ENCODE peak calls at places on chromosome 9, in ten cellular contexts. I is stimulated activated CD4-positive, alpha-beta T cell treated with anti-CD3 and anti-CD28 coated beads, Interleukin-1b, Interleukin-23, amount 100 ng/mL, for 24 hours; A is body of pancreas; P is mammary epithelial cell; F is aorta; V is GM19239; J is ELF-1; R is iris pigment epithelial cell; Z is AG10803; Q is effector CD4-positive, alpha-beta T cell. W is an unnamed sample.

GRCh38 chr9:115587310-115587709 is 469.4 kb upstream of the TNC start:
- DNase-seq in J (no peak), I (no peak), V (no peak), R (no peak), Z (no peak), A (no peak), F (no peak), Q (no peak), P (no peak), W (no peak)

GRCh38 chr9:33135086-33135958 is 31.8 kb downstream of the B4GALT1 start:
- DNase-seq in P (no peak), Z (no peak), Q (no peak), F (no peak), I (no peak), R (peak; percentile 37), J (no peak), V (no peak), A (peak; percentile 35), W (no peak)

GRCh38 chr9:113928269-113928668 is 52.2 kb downstream of the ZNF618 start:
- DNase-seq in Q (no peak), Z (no peak), A (no peak), I (no peak), R (no peak), V (no peak), P (no peak), J (no peak), F (no peak), W (no peak)

GRCh38 chr9:110207071-110207923 is 662 bp downstream of the C9orf152 start:
- DNase-seq in J (peak; percentile 51), A (peak; percentile 96), Q (no peak), R (no peak), I (no peak), V (no peak), F (no peak), Z (no peak), P (no peak), W (no peak)

GRCh38 chr9:87657190-87657589 is 68.7 kb upstream of the CTSL start:
- DNase-seq in A (peak; percentile 49), F (no peak), J (no peak), R (peak; percentile 52), I (no peak), P (no peak), Z (no peak), V (no peak), Q (no peak), W (no peak)

GRCh38 chr9:124045076-124045829 is 33.7 kb downstream of the LHX2 start:
- DNase-seq in V (no peak), J (peak; percentile 56), R (peak; percentile 73), F (peak; percentile 84), Z (peak; percentile 21), P (no peak), I (no peak), A (peak; percentile 41), Q (no peak), W (peak; percentile 48)

GRCh38 chr9:88828492-88828974 is 162.7 kb upstream of the S1PR3 start:
- DNase-seq in P (no peak), R (no peak), Z (no peak), V (no peak), A (peak; percentile 22), I (no peak), F (no peak), Q (no peak), J (no peak), W (no peak)

GRCh38 chr9:90546200-90546599 is 96.4 kb downstream of the DIRAS2 start:
- DNase-seq in J (peak; percentile 79), P (peak; percentile 78), I (no peak), V (no peak), A (peak; percentile 52), Q (no peak), F (no peak), Z (peak; percentile 78), R (peak; percentile 70), W (no peak)

GRCh38 chr9:88090151-88090581 is 48.1 kb downstream of the SPATA31C2 start:
- DNase-seq in P (no peak), F (no peak), A (peak; percentile 62), I (no peak), V (no peak), R (peak; percentile 80), J (peak; percentile 77), Z (no peak), Q (no peak), W (no peak)

GRCh38 chr9:6739218-6739617 is 18.6 kb upstream of the KDM4C start:
- DNase-seq in R (peak; percentile 31), A (no peak), F (no peak), V (no peak), J (no peak), P (no peak), Q (no peak), I (no peak), Z (peak; percentile 9), W (no peak)

GRCh38 chr9:104866186-104866585 is 61.8 kb downstream of the ABCA1 start:
- DNase-seq in J (no peak), R (peak; percentile 65), V (no peak), I (no peak), Q (no peak), A (no peak), Z (peak; percentile 59), F (no peak), P (no peak), W (no peak)

GRCh38 chr9:114662081-114662989 is 4.7 kb upstream of the TEX53 start:
- DNase-seq in Q (peak; percentile 57), A (peak; percentile 41), P (peak; percentile 29), F (no peak), Z (no peak), J (peak; percentile 78), V (peak; percentile 67), R (peak; percentile 27), I (peak; percentile 49), W (peak; percentile 36)